ENCODE peak calls at places on chromosomes 16 and 17, in six cellular contexts. Q, X, W, G, V and C are unnamed samples.
A peak's percentile ranks its signal among the peaks of the same experiment; 100 is the strongest.

GRCh38 chr17:45382226-45382625 is 50.4 kb downstream of the ARHGAP27 start:
- DNase-seq in Q (no peak), X (no peak), W (no peak), G (no peak), V (no peak), C (no peak)

GRCh38 chr17:78921437-78921971 is 3.7 kb downstream of the TIMP2 start:
- DNase-seq in Q (no peak), X (no peak), W (no peak), G (no peak), V (no peak), C (no peak)

GRCh38 chr17:3826191-3826590 is 19.9 kb downstream of the NCBP3 start:
- DNase-seq in Q (no peak), X (no peak), W (no peak), G (no peak), V (no peak), C (no peak)

GRCh38 chr16:87207965-87208364 is 109.2 kb downstream of the C16orf95 start:
- DNase-seq in Q (no peak), X (no peak), W (no peak), G (peak; percentile 48), V (peak; percentile 50), C (no peak)

GRCh38 chr17:3944485-3945388 is 19.5 kb downstream of the ATP2A3 start:
- DNase-seq in Q (no peak), X (no peak), W (peak; percentile 97), G (peak; percentile 30), V (no peak), C (peak; percentile 14)

GRCh38 chr16:58589311-58589890 is 40.2 kb downstream of the CNOT1 start:
- DNase-seq in Q (no peak), X (no peak), W (peak; percentile 11), G (no peak), V (no peak), C (no peak)

GRCh38 chr16:57000271-57001025 is 11.1 kb downstream of the NLRC5 start:
- DNase-seq in Q (no peak), X (peak; percentile 92), W (peak; percentile 94), G (peak; percentile 96), V (peak; percentile 92), C (no peak)

GRCh38 chr17:50466371-50467113 is 2.1 kb downstream of the CHAD start:
- DNase-seq in Q (no peak), X (no peak), W (no peak), G (no peak), V (no peak), C (no peak)

GRCh38 chr17:81483085-81483861 is 29.3 kb downstream of the ACTG1 start:
- DNase-seq in Q (peak; percentile 18), X (no peak), W (no peak), G (peak; percentile 33), V (no peak), C (no peak)

GRCh38 chr17:49580055-49580721 is 4.5 kb downstream of the NXPH3 start:
- DNase-seq in Q (no peak), X (no peak), W (no peak), G (no peak), V (no peak), C (no peak)

GRCh38 chr17:7823581-7824001 is 10.4 kb upstream of the KDM6B start:
- DNase-seq in Q (no peak), X (no peak), W (no peak), G (no peak), V (peak; percentile 79), C (no peak)

GRCh38 chr17:66260265-66260664 is 31.1 kb upstream of the APOH start:
- DNase-seq in Q (no peak), X (no peak), W (no peak), G (no peak), V (no peak), C (no peak)

GRCh38 chr17:1399366-1399678 is 700 bp downstream of the YWHAE start:
- DNase-seq in Q (no peak), X (no peak), W (no peak), G (no peak), V (peak; percentile 92), C (no peak)